ENCODE peak calls at places on chromosomes 12 and 14, in ten cellular contexts. E, G, P, D, S, Q, Z, H, A and I are unnamed samples.

GRCh38 chr12:92571169-92571568 is 131.6 kb upstream of the PLEKHG7 start:
- DNase-seq in D (no peak), A (no peak), Z (no peak), H (no peak), G (no peak), S (no peak), E (no peak), P (no peak), Q (no peak), I (no peak)

GRCh38 chr12:38144601-38145436 is 171.8 kb upstream of the ALG10B start:
- DNase-seq in A (no peak), Z (no peak), D (no peak), P (no peak), Q (no peak), G (no peak), H (no peak), S (no peak), E (no peak), I (no peak)

GRCh38 chr12:57175428-57176138 is 28.2 kb upstream of the LRP1-AS start:
- DNase-seq in A (peak; percentile 92), D (peak; percentile 87), E (peak; percentile 74), H (peak; percentile 86), Q (no peak), G (peak; percentile 24), S (peak; percentile 95), Z (peak; percentile 76), P (peak; percentile 73), I (peak; percentile 5)

GRCh38 chr12:19440019-19440858 is 947 bp downstream of the AEBP2 start:
- DNase-seq in S (peak; percentile 81), G (peak; percentile 69), Q (peak; percentile 13), E (peak; percentile 41), A (peak; percentile 63), H (peak; percentile 75), D (peak; percentile 45), Z (peak; percentile 44), P (peak; percentile 55), I (peak; percentile 64)

GRCh38 chr14:92317511-92317910 is 5.5 kb upstream of the SLC24A4 start:
- DNase-seq in D (no peak), A (no peak), G (no peak), Z (no peak), H (no peak), Q (no peak), E (no peak), P (no peak), S (no peak), I (no peak)

GRCh38 chr12:130875193-130875592 is 3.3 kb downstream of the RAN start:
- DNase-seq in A (no peak), D (no peak), Q (no peak), G (no peak), E (no peak), Z (no peak), P (no peak), H (no peak), S (no peak), I (no peak)

GRCh38 chr12:101945361-101946232 is 68.2 kb downstream of the DRAM1 start:
- DNase-seq in A (no peak), P (no peak), D (no peak), Q (no peak), E (no peak), Z (no peak), H (no peak), G (no peak), S (no peak), I (no peak)

GRCh38 chr12:32051511-32052299 is 54.9 kb upstream of the BICD1 start:
- DNase-seq in H (no peak), E (no peak), A (peak; percentile 68), Q (no peak), G (peak; percentile 77), P (no peak), D (no peak), S (no peak), Z (no peak), I (no peak)

GRCh38 chr12:124709722-124710656 is 142.6 kb upstream of the NCOR2 start:
- DNase-seq in Q (no peak), D (no peak), A (no peak), E (no peak), Z (peak; percentile 67), G (no peak), H (no peak), P (no peak), S (no peak), I (no peak)

GRCh38 chr12:68121143-68121542 is 38.4 kb downstream of the IFNG start:
- DNase-seq in S (no peak), Z (no peak), P (no peak), E (no peak), D (no peak), H (no peak), Q (no peak), A (no peak), G (no peak), I (no peak)

GRCh38 chr14:100547633-100548294 is 39.5 kb downstream of the BEGAIN start:
- DNase-seq in Z (peak; percentile 35), S (peak; percentile 81), Q (no peak), E (peak; percentile 65), G (peak; percentile 34), A (peak; percentile 79), H (peak; percentile 89), D (peak; percentile 55), P (peak; percentile 38), I (peak; percentile 8)

GRCh38 chr12:6996040-6996441 is 22.2 kb downstream of the LPCAT3 start:
- DNase-seq in G (no peak), A (no peak), S (no peak), Q (no peak), D (no peak), E (no peak), Z (no peak), H (peak; percentile 65), P (no peak), I (no peak)

GRCh38 chr12:118853634-118854033 is 127.7 kb upstream of the SRRM4 start:
- DNase-seq in H (no peak), E (no peak), A (no peak), Z (no peak), G (no peak), Q (no peak), S (no peak), D (no peak), P (no peak), I (no peak)

GRCh38 chr12:100186071-100186470 is 14.5 kb upstream of the ACTR6 start:
- DNase-seq in P (no peak), G (no peak), E (no peak), S (no peak), H (no peak), Q (no peak), D (no peak), A (no peak), Z (no peak), I (no peak)

GRCh38 chr12:122850695-122851350 is 15.6 kb downstream of the HIP1R start:
- DNase-seq in H (no peak), A (no peak), P (no peak), D (no peak), E (no peak), S (peak; percentile 56), G (peak; percentile 46), Z (no peak), Q (no peak), I (no peak)

GRCh38 chr12:93002278-93003054 is 73.4 kb upstream of the EEA1 start:
- DNase-seq in Q (no peak), P (peak; percentile 32), Z (no peak), E (no peak), D (no peak), H (no peak), A (no peak), S (no peak), G (peak; percentile 99), I (no peak)

GRCh38 chr12:32240210-32240609 is 133.6 kb downstream of the BICD1 start:
- DNase-seq in S (no peak), D (no peak), Q (no peak), P (no peak), G (peak; percentile 44), A (no peak), E (no peak), Z (no peak), H (no peak), I (no peak)

GRCh38 chr12:33265900-33266299 is 173.7 kb downstream of the SYT10 start:
- DNase-seq in E (no peak), Q (no peak), G (no peak), A (no peak), P (no peak), Z (no peak), D (no peak), H (no peak), S (no peak), I (no peak)
- H3K27ac ChIP-seq in E (no peak overlapping the region), Q (no peak overlapping the region), G (no peak overlapping the region), A (no peak overlapping the region), P (no peak overlapping the region), Z (no peak overlapping the region), D (no peak overlapping the region), H (no peak overlapping the region), S (no peak overlapping the region), I (no peak overlapping the region)

GRCh38 chr12:111424793-111425251 is 19.1 kb downstream of the SH2B3 start:
- DNase-seq in P (no peak), S (no peak), A (no peak), D (no peak), Q (no peak), Z (no peak), E (no peak), H (no peak), G (no peak), I (no peak)
- TF ChIP-seq CTCF in P (no peak), S (no peak), A (no peak), D (peak; percentile 38), Q (no peak), Z (no peak), E (no peak), H (no peak), G (peak; percentile 17), I (no peak)

DNA sequence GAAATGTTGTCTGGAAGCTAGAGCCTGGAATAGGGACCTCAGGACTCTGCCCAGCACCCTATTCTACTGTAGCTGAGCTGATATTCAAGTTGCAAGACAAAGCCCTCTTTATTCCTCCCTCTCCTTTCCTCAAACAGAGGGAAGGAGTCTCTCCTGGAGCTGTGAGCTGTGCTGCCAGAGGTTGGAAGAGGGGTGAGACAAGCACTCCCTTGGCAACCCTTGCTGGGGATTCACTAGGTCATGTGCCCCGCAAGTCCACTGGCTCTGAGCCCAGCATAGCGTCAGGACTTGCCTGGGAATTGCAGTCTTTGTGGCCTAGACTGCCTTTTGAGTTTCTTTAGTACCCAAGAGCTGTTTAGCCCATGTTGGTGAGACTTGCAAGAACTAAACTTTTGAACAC is 11.4 kb upstream of the ASCL1 start:
- DNase-seq in E (no peak), G (no peak), H (no peak), D (no peak), Q (no peak), A (no peak), P (no peak), S (no peak), Z (no peak), I (no peak)
- H3K4me1 ChIP-seq in E (no peaks in the 10 kb centered on the region), G (no peaks in the 10 kb centered on the region), H (no peaks in the 10 kb centered on the region), D (no peaks in the 10 kb centered on the region), Q (peaks cover 4% of the 10 kb centered on the region), A (no peaks in the 10 kb centered on the region), P (no peaks in the 10 kb centered on the region), S (no peaks in the 10 kb centered on the region), Z (no peaks in the 10 kb centered on the region), I (no peaks in the 10 kb centered on the region)

DNA sequence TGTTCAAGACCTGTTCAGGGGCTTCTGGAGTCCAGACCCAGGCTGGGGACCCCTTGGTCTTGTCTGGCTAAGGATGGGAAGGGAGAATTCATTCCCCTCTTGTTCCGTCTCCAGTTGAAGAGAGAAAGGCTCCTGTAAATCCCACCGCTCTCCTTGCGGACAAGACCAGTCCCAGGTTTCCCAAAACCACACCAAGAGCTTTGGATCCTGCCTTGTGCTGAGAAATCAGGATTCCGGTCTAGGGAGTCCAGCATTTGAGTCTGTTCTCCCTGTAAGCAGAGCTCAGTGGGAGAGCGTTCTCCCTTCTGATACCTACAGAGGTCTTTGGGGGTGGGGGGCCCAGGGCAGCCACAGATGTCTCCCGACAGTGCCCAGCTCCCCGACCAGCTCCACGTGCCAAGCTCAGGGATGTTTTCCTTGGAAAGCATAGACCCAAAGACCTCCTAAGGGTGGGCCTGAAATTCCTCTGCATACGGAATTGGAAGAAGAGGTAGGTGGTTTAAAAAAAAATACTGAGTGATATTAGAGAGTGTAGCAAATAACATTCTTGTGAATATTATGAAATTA is 1.9 kb downstream of the HOXC13 start:
- DNase-seq in Q (no peak), S (no peak), G (no peak), E (no peak), P (no peak), A (no peak), D (no peak), Z (no peak), H (peak; percentile 11), I (no peak)
- H3K27ac ChIP-seq in Q (no peak overlapping the region), S (no peak overlapping the region), G (no peak overlapping the region), E (no peak overlapping the region), P (no peak overlapping the region), A (no peak overlapping the region), D (no peak overlapping the region), Z (no peak overlapping the region), H (no peak overlapping the region), I (no peak overlapping the region)